ENCODE peak calls at places on chromosomes 3 and 15, in six cellular contexts. H, Y, Q, D, K and X are unnamed samples.

GRCh38 chr3:112629425-112629824 is 11.5 kb downstream of the CCDC80 start:
- DNase-seq in H (peak; percentile 30), Y (peak; percentile 76), Q (peak; percentile 40), D (no peak), K (peak; percentile 73), X (no peak)

GRCh38 chr15:74613953-74614743 is 1.5 kb upstream of the CLK3 start:
- DNase-seq in H (no peak), Y (peak; percentile 77), Q (no peak), D (no peak), K (no peak), X (no peak)

GRCh38 chr3:152309535-152310317 is 41.0 kb downstream of the MBNL1 start:
- DNase-seq in H (no peak), Y (no peak), Q (no peak), D (no peak), K (no peak), X (no peak)

GRCh38 chr3:39249453-39250115 is 30.3 kb downstream of the CX3CR1 start:
- DNase-seq in H (peak; percentile 51), Y (no peak), Q (no peak), D (no peak), K (peak; percentile 45), X (no peak)

GRCh38 chr3:114496874-114497273 is 203.0 kb downstream of the TIGIT start:
- DNase-seq in H (no peak), Y (no peak), Q (no peak), D (no peak), K (peak; percentile 51), X (no peak)

GRCh38 chr3:123723527-123724168 is 138.8 kb upstream of the HACD2 start:
- DNase-seq in H (peak; percentile 73), Y (peak; percentile 78), Q (peak; percentile 70), D (peak; percentile 81), K (no peak), X (peak; percentile 67)

GRCh38 chr15:98823012-98823458 is 174.7 kb downstream of the IGF1R start:
- DNase-seq in H (no peak), Y (peak; percentile 59), Q (no peak), D (no peak), K (no peak), X (no peak)

GRCh38 chr3:3664916-3665315 is 134.3 kb upstream of the LRRN1 start:
- DNase-seq in H (no peak), Y (no peak), Q (no peak), D (no peak), K (no peak), X (no peak)

GRCh38 chr3:39150803-39151631 is 2.4 kb downstream of the CSRNP1 start:
- DNase-seq in H (peak; percentile 30), Y (peak; percentile 95), Q (peak; percentile 80), D (peak; percentile 34), K (peak; percentile 92), X (peak; percentile 83)

GRCh38 chr3:31407665-31408064 is 125.1 kb upstream of the STT3B start:
- DNase-seq in H (no peak), Y (no peak), Q (no peak), D (no peak), K (no peak), X (no peak)

GRCh38 chr15:51647128-51647562 is 24.6 kb upstream of the DMXL2 start:
- DNase-seq in H (peak; percentile 11), Y (peak; percentile 42), Q (peak; percentile 75), D (no peak), K (peak; percentile 54), X (no peak)

GRCh38 chr15:100335335-100335999 is 6.3 kb downstream of the ADAMTS17 start:
- DNase-seq in H (no peak), Y (no peak), Q (no peak), D (no peak), K (no peak), X (no peak)

GRCh38 chr3:127734181-127734720 is 61.5 kb downstream of the ABTB1 start:
- DNase-seq in H (no peak), Y (no peak), Q (no peak), D (no peak), K (no peak), X (no peak)

GRCh38 chr15:26864664-26865191 is 2.1 kb upstream of the GABRA5 start:
- DNase-seq in H (no peak), Y (peak; percentile 4), Q (no peak), D (no peak), K (no peak), X (peak; percentile 55)

GRCh38 chr3:125593991-125594574 is 1.2 kb downstream of the OSBPL11 start:
- DNase-seq in H (peak; percentile 44), Y (peak; percentile 19), Q (no peak), D (peak; percentile 27), K (no peak), X (no peak)

GRCh38 chr3:196967412-196968232 is 1.0 kb downstream of the PIGZ start:
- DNase-seq in H (no peak), Y (no peak), Q (no peak), D (no peak), K (no peak), X (no peak)

GRCh38 chr15:74272812-74273211 is 36.7 kb downstream of the CCDC33 start:
- DNase-seq in H (no peak), Y (no peak), Q (no peak), D (no peak), K (no peak), X (no peak)

GRCh38 chr3:27174530-27174929 is 194.7 kb downstream of the NEK10 start:
- DNase-seq in H (no peak), Y (no peak), Q (no peak), D (no peak), K (no peak), X (no peak)

GRCh38 chr15:51793521-51793920 is 35.9 kb upstream of the TMOD3 start:
- DNase-seq in H (no peak), Y (peak; percentile 92), Q (no peak), D (no peak), K (peak; percentile 59), X (no peak)

GRCh38 chr3:100779475-100779874 is 70.2 kb downstream of the TFG start:
- DNase-seq in H (no peak), Y (no peak), Q (no peak), D (no peak), K (no peak), X (no peak)

GRCh38 chr3:100777271-100777670 is 68.0 kb downstream of the TFG start:
- DNase-seq in H (no peak), Y (no peak), Q (no peak), D (no peak), K (no peak), X (no peak)

GRCh38 chr3:100775669-100776068 is 66.4 kb downstream of the TFG start:
- DNase-seq in H (no peak), Y (no peak), Q (no peak), D (no peak), K (no peak), X (no peak)

GRCh38 chr3:100776097-100776729 is 66.9 kb downstream of the TFG start:
- DNase-seq in H (no peak), Y (no peak), Q (no peak), D (no peak), K (no peak), X (no peak)

DNA sequence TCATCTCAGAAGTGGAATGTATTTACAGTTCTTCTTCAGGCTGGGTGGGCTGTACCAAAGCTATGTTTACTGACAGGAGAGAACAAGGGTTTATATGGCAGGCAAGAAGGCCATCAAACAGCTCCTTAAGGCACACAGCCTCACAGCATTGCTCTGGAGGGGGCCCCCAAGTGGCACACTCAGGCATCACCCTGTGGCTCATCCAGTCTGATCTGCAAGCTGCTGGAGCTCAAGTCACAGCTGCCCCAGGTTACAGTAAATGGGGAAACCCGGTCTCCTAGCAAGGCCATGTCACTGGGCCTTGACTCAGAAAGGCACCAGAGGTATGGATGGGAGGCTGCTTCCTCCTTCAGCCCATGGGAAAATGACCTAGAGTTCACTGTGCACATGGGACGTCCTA is 67.4 kb downstream of the TFG start:
- DNase-seq in H (peak; percentile 6), Y (no peak), Q (no peak), D (no peak), K (no peak), X (no peak)
- TF ChIP-seq CTCF in H (peak; percentile 3), Y (no peak), Q (no peak), D (no peak), K (no peak), X (no peak)

GRCh38 chr3:139672884-139673283 is 4.9 kb downstream of the NMNAT3 start:
- DNase-seq in H (no peak), Y (no peak), Q (no peak), D (no peak), K (no peak), X (no peak)
- TF ChIP-seq CTCF in H (no peak), Y (no peak), Q (no peak), D (no peak), K (no peak), X (no peak)

GRCh38 chr15:78193731-78194567 is 40.4 kb downstream of the ACSBG1 start:
- DNase-seq in H (no peak), Y (no peak), Q (peak; percentile 16), D (no peak), K (no peak), X (no peak)
- TF ChIP-seq CTCF in H (no peak), Y (no peak), Q (no peak), D (no peak), K (no peak), X (no peak)

GRCh38 chr3:195023989-195024388 is 247.0 kb downstream of the XXYLT1 start:
- DNase-seq in H (no peak), Y (no peak), Q (no peak), D (no peak), K (no peak), X (no peak)

GRCh38 chr3:195023576-195023975 is 247.4 kb downstream of the XXYLT1 start:
- DNase-seq in H (no peak), Y (no peak), Q (no peak), D (no peak), K (no peak), X (no peak)

GRCh38 chr3:195020921-195021320 is 250.0 kb downstream of the XXYLT1 start:
- DNase-seq in H (no peak), Y (peak; percentile 67), Q (no peak), D (no peak), K (no peak), X (no peak)

GRCh38 chr3:195020185-195020584 is 250.8 kb downstream of the XXYLT1 start:
- DNase-seq in H (no peak), Y (no peak), Q (no peak), D (no peak), K (no peak), X (no peak)

GRCh38 chr3:195021674-195022073 is 249.3 kb downstream of the XXYLT1 start:
- DNase-seq in H (no peak), Y (no peak), Q (no peak), D (no peak), K (no peak), X (no peak)
- TF ChIP-seq CTCF in H (no peak), Y (no peak), Q (no peak), D (no peak), K (no peak), X (no peak)